ENCODE peak calls at places on chromosomes 11 and 22, in seven cellular contexts. M, N, Q, P, D, K and S are unnamed samples.

GRCh38 chr11:38159038-38159437 is 1561.0 kb upstream of the RAG2 start:
- DNase-seq in M (no peak), N (no peak), Q (no peak), P (no peak), D (no peak), K (no peak), S (no peak)

GRCh38 chr11:824292-824880 is 3.3 kb upstream of the CRACR2B start:
- DNase-seq in M (no peak), N (no peak), Q (no peak), P (no peak), D (no peak), K (no peak), S (no peak)

GRCh38 chr11:35969089-35970046 is 25.5 kb downstream of the LDLRAD3 start:
- DNase-seq in M (no peak), N (no peak), Q (no peak), P (no peak), D (no peak), K (no peak), S (peak)

GRCh38 chr11:80028998-80029397 is 588.2 kb upstream of the TENM4 start:
- DNase-seq in M (no peak), N (no peak), Q (no peak), P (no peak), D (no peak), K (no peak), S (no peak)

GRCh38 chr22:30873086-30873650 is 95.4 kb downstream of the MORC2 start:
- DNase-seq in M (no peak), N (no peak), Q (no peak), P (no peak), D (no peak), K (no peak), S (no peak)

GRCh38 chr22:49925525-49926128 is 7.2 kb downstream of the CRELD2 start:
- DNase-seq in M (no peak), N (no peak), Q (peak), P (peak), D (peak), K (peak), S (no peak)

GRCh38 chr11:105111145-105111944 is 28.2 kb downstream of the CARD18 start:
- DNase-seq in M (no peak), N (no peak), Q (no peak), P (no peak), D (no peak), K (no peak), S (no peak)

GRCh38 chr11:10302294-10302743 is 2.6 kb upstream of the ADM start:
- DNase-seq in M (no peak), N (no peak), Q (no peak), P (no peak), D (no peak), K (no peak), S (peak)

GRCh38 chr11:69638941-69639681 is 1.8 kb upstream of the CCND1 start:
- DNase-seq in M (peak), N (peak), Q (peak), P (peak), D (no peak), K (no peak), S (peak)

GRCh38 chr11:116832350-116833290 is 2.9 kb downstream of the APOC3 start:
- DNase-seq in M (no peak), N (no peak), Q (no peak), P (no peak), D (no peak), K (no peak), S (no peak)

GRCh38 chr11:35303596-35304392 is 115.6 kb downstream of the SLC1A2 start:
- DNase-seq in M (no peak), N (no peak), Q (no peak), P (peak), D (no peak), K (no peak), S (no peak)

GRCh38 chr11:10044618-10045017 is 249.4 kb downstream of the SBF2 start:
- DNase-seq in M (no peak), N (peak), Q (no peak), P (peak), D (no peak), K (no peak), S (peak)

GRCh38 chr11:105189586-105189985 is 50.0 kb upstream of the CARD18 start:
- DNase-seq in M (no peak), N (no peak), Q (no peak), P (no peak), D (no peak), K (no peak), S (no peak)